ENCODE peak calls at places on chromosomes 7 and 10, in four cellular contexts. G is WTC11, P is HepG2, C is K562. A is an unnamed sample.

GRCh38 chr7:80380957-80381356 is 130.9 kb downstream of the GNAT3 start:
- DNase-seq in C (no peak), P (no peak), G (no peak), A (no peak)

GRCh38 chr10:17780727-17781126 is 28.4 kb upstream of the MRC1 start:
- DNase-seq in P (no peak), C (peak; percentile 51), G (no peak), A (no peak)

GRCh38 chr10:29317027-29317420 is 28.2 kb downstream of the LYZL1 start:
- DNase-seq in C (no peak), P (no peak), G (no peak), A (no peak)

GRCh38 chr10:73287441-73287840 is 35.0 kb upstream of the MRPS16 start:
- DNase-seq in C (no peak), P (no peak), G (no peak), A (no peak)

GRCh38 chr7:108109216-108109908 is 20.8 kb downstream of the LAMB4 start:
- DNase-seq in C (no peak), P (peak; percentile 34), G (no peak), A (no peak)

GRCh38 chr10:43874984-43875383 is 226.3 kb upstream of the ZNF32 start:
- DNase-seq in G (no peak), P (no peak), C (no peak), A (no peak)

GRCh38 chr10:71840177-71840711 is 10.8 kb downstream of the PSAP start:
- DNase-seq in G (peak; percentile 95), P (no peak), C (peak; percentile 55), A (peak; percentile 83)

GRCh38 chr10:109940117-109940516 is 16.8 kb upstream of the XPNPEP1 start:
- DNase-seq in C (no peak), G (no peak), P (no peak), A (no peak)

GRCh38 chr7:37815969-37816371 is 32.4 kb upstream of the NME8 start:
- DNase-seq in G (no peak), P (no peak), C (no peak), A (no peak)

GRCh38 chr10:33743429-33743857 is 409.0 kb upstream of the NRP1 start:
- DNase-seq in C (no peak), G (no peak), P (no peak), A (no peak)

GRCh38 chr7:27242580-27243339 is at the start of gene EVX1:
- DNase-seq in P (no peak), C (no peak), G (no peak), A (no peak)

GRCh38 chr10:44759122-44759521 is 152.0 kb upstream of the TMEM72 start:
- DNase-seq in G (no peak), P (no peak), C (no peak), A (no peak)

DNA sequence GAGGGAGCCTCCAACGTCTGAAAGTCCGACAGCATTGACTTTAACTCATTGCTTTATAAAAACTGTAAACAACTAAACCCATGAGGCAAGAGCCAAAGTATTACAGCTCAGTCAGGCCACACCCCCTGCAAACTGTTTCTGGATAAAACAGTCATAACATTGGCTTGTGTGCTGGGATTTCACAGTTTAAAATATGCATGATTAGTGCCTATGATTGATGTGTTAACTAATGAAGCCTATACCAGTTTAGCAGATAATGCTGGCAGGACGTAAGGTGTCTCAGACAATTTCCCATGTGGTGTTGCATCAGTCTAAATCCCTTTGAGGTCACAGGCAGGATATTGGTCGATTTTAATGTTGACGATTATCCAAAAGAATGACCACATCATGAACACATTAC is 445.8 kb downstream of the GFRA1 start:
- DNase-seq in C (no peak), G (no peak), P (no peak), A (no peak)
- TF ChIP-seq ELF4 in C (no peak), G (no peak), P (no peak), A (no peak)

GRCh38 chr10:91409869-91410637 is at the start of gene HECTD2:
- DNase-seq in C (peak; percentile 80), G (peak; percentile 77), P (peak; percentile 49), A (peak; percentile 74)
- TF ChIP-seq ELF4 in C (no peak), G (no peak), P (no peak), A (no peak)

DNA sequence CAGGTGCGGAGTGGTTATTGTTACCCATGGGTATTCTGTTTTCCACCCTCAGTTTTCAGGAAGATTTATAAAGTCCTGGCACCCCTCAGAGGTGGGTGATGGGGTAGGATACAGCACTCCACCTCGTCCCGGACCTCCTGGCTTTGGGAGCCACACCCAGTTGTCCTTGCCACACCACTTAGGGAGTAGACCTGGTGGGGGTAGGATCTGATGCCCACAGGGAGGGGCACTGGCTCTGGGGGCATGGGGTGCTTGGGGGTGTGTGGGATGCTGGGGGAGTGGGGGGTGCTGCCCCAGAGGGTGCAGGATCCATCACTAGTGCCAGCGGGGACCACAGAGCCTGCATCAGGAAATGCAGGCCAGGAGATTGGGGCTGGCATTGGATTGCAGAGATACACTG is 4.5 kb downstream of the ZNF511 start:
- DNase-seq in C (no peak), G (no peak), P (no peak), A (no peak)
- TF ChIP-seq ELF4 in C (no peak), G (no peak), P (no peak), A (no peak)

DNA sequence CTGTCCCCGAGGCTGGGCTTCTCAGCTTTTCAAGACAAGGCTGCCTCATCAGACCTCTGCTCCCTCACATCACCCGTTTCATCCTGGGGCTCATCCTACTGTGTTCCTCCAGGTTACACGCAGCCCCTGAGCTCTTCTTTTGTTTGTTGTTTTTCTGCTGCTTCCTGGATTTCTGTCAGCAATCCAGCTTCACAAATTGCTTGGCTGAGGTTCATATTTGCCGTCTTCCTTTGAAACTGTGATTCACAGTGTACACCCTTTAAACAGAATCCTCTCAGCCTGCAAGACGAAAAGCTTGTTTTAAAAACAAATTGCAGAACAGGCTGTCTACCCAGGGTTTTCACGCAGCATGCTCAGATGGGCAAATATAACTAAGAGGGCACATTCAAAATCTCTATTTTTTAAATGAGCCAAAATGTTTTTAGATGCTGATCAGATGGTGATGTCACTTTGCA is 39.1 kb upstream of the PARD3 start:
- DNase-seq in P (no peak), G (no peak), C (no peak), A (no peak)
- TF ChIP-seq ELF4 in P (no peak), G (no peak), C (no peak), A (no peak)

DNA sequence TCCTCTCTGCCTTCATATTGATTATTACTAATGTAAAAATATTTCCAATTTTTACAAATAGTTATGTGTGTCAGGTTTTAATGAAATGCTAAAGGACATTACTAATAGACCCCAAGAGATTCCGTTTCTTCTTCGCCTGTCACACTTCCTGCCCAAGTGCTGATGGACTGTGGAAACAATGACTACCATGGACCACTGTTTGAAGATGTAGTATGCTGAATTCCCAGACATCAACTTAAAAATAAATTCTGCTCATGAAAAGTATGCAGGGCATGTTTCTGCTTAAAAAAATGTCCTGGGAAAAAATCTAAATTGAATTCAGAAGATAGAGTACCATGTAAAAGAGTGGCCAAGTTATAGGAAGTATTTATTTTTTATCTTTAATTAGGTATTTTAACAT is 52.1 kb downstream of the ST7 start:
- DNase-seq in P (no peak), G (no peak), C (no peak), A (no peak)
- TF ChIP-seq ELF4 in P (no peak), G (no peak), C (no peak), A (no peak)

GRCh38 chr10:61410353-61410752 is 42.8 kb downstream of the TMEM26 start:
- DNase-seq in G (no peak), C (peak; percentile 26), P (no peak), A (no peak)

GRCh38 chr10:61404771-61405170 is 48.4 kb downstream of the TMEM26 start:
- DNase-seq in P (no peak), C (no peak), G (no peak), A (no peak)

GRCh38 chr10:61406282-61406681 is 46.9 kb downstream of the TMEM26 start:
- DNase-seq in G (no peak), P (no peak), C (no peak), A (no peak)

GRCh38 chr10:61409132-61409531 is 44.0 kb downstream of the TMEM26 start:
- DNase-seq in P (peak; percentile 9), G (no peak), C (peak; percentile 6), A (no peak)

DNA sequence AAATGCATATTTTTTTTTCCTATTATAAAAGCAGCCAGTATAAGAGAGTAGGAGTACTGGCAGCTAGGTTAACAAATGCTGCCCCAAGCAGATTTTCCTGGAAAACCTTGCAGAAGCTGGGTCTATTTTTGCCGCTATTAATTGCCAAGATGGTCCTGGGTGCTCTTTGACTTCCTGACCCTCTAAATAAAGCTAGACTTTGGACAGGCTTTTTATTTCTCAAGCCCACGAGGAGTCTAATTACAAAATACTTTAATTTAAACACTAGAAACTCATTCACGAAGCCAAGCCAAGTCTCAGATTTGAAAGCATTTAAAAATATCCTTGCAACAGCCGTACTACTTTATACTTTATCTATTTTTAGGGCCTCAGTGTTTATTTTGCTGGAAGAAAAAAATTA is 45.1 kb downstream of the TMEM26 start:
- DNase-seq in P (no peak), C (no peak), G (no peak), A (no peak)
- TF ChIP-seq ELF4 in P (no peak), C (no peak), G (no peak), A (no peak)

GRCh38 chr10:123200510-123200909 is 46.3 kb downstream of the BUB3 start:
- DNase-seq in C (no peak), P (no peak), G (no peak), A (no peak)
- TF ChIP-seq ELF4 in C (no peak), P (no peak), G (no peak), A (no peak)

GRCh38 chr7:56092789-56093531 is at the start of gene PHKG1:
- DNase-seq in G (peak; percentile 36), P (peak; percentile 33), C (peak; percentile 61), A (peak; percentile 60)
- TF ChIP-seq ELF4 in G (no peak), P (no peak), C (no peak), A (no peak)

A was measured in HEK293T.